ENCODE peak calls at places on chromosomes 11 and 22, in six cellular contexts. T is K562, X is mammary epithelial cell, I is GM23338, Z is fibroblast of lung, D is PC-3. B is an unnamed sample.

GRCh38 chr11:77842451-77843121 is 21.6 kb downstream of the AAMDC start:
- DNase-seq in T (no peak), X (no peak), I (no peak), Z (no peak), D (peak; percentile 43), B (no peak)

GRCh38 chr11:43687120-43687791 is 6.7 kb downstream of the HSD17B12 start:
- DNase-seq in T (no peak), X (peak; percentile 47), I (peak; percentile 47), Z (peak; percentile 80), D (peak; percentile 23), B (no peak)

GRCh38 chr11:111633248-111633647 is 31.0 kb downstream of the SIK2 start:
- DNase-seq in T (no peak), X (no peak), I (no peak), Z (no peak), D (no peak), B (peak; percentile 8)

GRCh38 chr11:7513210-7514098 is at the start of gene PPFIBP2:
- DNase-seq in T (peak; percentile 72), X (peak; percentile 64), I (peak; percentile 89), Z (peak; percentile 61), D (peak; percentile 64), B (peak; percentile 92)

GRCh38 chr11:59141191-59141590 is 1.5 kb upstream of the FAM111A start:
- DNase-seq in T (no peak), X (no peak), I (no peak), Z (no peak), D (no peak), B (no peak)

GRCh38 chr22:45248832-45249561 is 8.3 kb upstream of the KIAA0930 start:
- DNase-seq in T (no peak), X (no peak), I (no peak), Z (no peak), D (no peak), B (no peak)

GRCh38 chr11:14819596-14819995 is 72.4 kb downstream of the CYP2R1 start:
- DNase-seq in T (no peak), X (peak; percentile 41), I (no peak), Z (no peak), D (no peak), B (no peak)

GRCh38 chr11:72676874-72677341 is 2.7 kb upstream of the PDE2A start:
- DNase-seq in T (peak; percentile 73), X (peak; percentile 32), I (peak; percentile 94), Z (peak; percentile 26), D (peak; percentile 46), B (peak; percentile 86)

GRCh38 chr22:36384766-36385400 is 2.9 kb downstream of the MYH9 start:
- DNase-seq in T (no peak), X (no peak), I (peak; percentile 75), Z (peak; percentile 60), D (no peak), B (no peak)

GRCh38 chr22:29330291-29330690 is 14.8 kb upstream of the RASL10A start:
- DNase-seq in T (no peak), X (no peak), I (no peak), Z (no peak), D (no peak), B (no peak)

GRCh38 chr11:46342237-46342636 is 5.0 kb upstream of the DGKZ start:
- DNase-seq in T (no peak), X (no peak), I (peak; percentile 69), Z (peak; percentile 36), D (no peak), B (peak; percentile 56)

GRCh38 chr22:42074153-42074750 is at the start of gene PHETA2:
- DNase-seq in T (no peak), X (no peak), I (peak; percentile 68), Z (peak; percentile 45), D (no peak), B (peak; percentile 52)

GRCh38 chr11:106917973-106918372 is 100.3 kb downstream of the GUCY1A2 start:
- DNase-seq in T (peak; percentile 11), X (no peak), I (peak; percentile 57), Z (peak; percentile 2), D (peak; percentile 65), B (no peak)

GRCh38 chr11:45333506-45333971 is 47.4 kb upstream of the SYT13 start:
- DNase-seq in T (peak; percentile 25), X (no peak), I (peak; percentile 76), Z (peak; percentile 85), D (peak; percentile 44), B (peak; percentile 47)

GRCh38 chr11:46356911-46357482 is 9.7 kb downstream of the DGKZ start:
- DNase-seq in T (no peak), X (peak; percentile 82), I (no peak), Z (peak; percentile 72), D (no peak), B (peak; percentile 55)

GRCh38 chr11:20112291-20113146 is 47.8 kb downstream of the DBX1 start:
- DNase-seq in T (peak; percentile 87), X (peak; percentile 95), I (no peak), Z (peak; percentile 95), D (peak; percentile 83), B (peak; percentile 87)

GRCh38 chr11:15816996-15817395 is 539.4 kb downstream of the SOX6 start:
- DNase-seq in T (no peak), X (no peak), I (no peak), Z (no peak), D (no peak), B (no peak)

GRCh38 chr11:18192988-18193387 is 20.4 kb downstream of the MRGPRX4 start:
- DNase-seq in T (no peak), X (peak; percentile 27), I (peak; percentile 81), Z (no peak), D (peak; percentile 7), B (no peak)

GRCh38 chr11:33674035-33674814 is 26.4 kb downstream of the C11orf91 start:
- DNase-seq in T (no peak), X (no peak), I (no peak), Z (no peak), D (no peak), B (no peak)
- TF ChIP-seq CTCF in T (no peak), X (no peak), I (no peak), Z (no peak), D (no peak), B (no peak)

GRCh38 chr11:27611946-27612455 is 88.3 kb downstream of the BDNF start:
- DNase-seq in T (no peak), X (no peak), I (no peak), Z (no peak), D (no peak), B (no peak)
- H3K4me2 ChIP-seq in T (no peak overlapping the region), X (no peak overlapping the region), I (no peak overlapping the region), Z (no peak overlapping the region), D (no peak overlapping the region), B (no peak overlapping the region)

GRCh38 chr11:1458340-1459218 is 28.0 kb downstream of the MOB2 start:
- DNase-seq in T (peak; percentile 72), X (no peak), I (peak; percentile 44), Z (peak; percentile 80), D (peak; percentile 4), B (peak; percentile 75)
- TF ChIP-seq CTCF in T (peak; percentile 15), X (no peak), I (peak; percentile 41), Z (peak; percentile 36), D (peak; percentile 55), B (no peak)

GRCh38 chr11:110294509-110294908 is 1.9 kb downstream of the RDX start:
- DNase-seq in T (no peak), X (no peak), I (no peak), Z (no peak), D (no peak), B (no peak)

GRCh38 chr11:110287537-110287936 is 8.9 kb downstream of the RDX start:
- DNase-seq in T (no peak), X (no peak), I (no peak), Z (no peak), D (no peak), B (no peak)

GRCh38 chr11:110289472-110289871 is 6.9 kb downstream of the RDX start:
- DNase-seq in T (no peak), X (no peak), I (no peak), Z (no peak), D (no peak), B (no peak)

GRCh38 chr11:110286298-110287040 is 9.9 kb downstream of the RDX start:
- DNase-seq in T (no peak), X (no peak), I (no peak), Z (no peak), D (no peak), B (no peak)

DNA sequence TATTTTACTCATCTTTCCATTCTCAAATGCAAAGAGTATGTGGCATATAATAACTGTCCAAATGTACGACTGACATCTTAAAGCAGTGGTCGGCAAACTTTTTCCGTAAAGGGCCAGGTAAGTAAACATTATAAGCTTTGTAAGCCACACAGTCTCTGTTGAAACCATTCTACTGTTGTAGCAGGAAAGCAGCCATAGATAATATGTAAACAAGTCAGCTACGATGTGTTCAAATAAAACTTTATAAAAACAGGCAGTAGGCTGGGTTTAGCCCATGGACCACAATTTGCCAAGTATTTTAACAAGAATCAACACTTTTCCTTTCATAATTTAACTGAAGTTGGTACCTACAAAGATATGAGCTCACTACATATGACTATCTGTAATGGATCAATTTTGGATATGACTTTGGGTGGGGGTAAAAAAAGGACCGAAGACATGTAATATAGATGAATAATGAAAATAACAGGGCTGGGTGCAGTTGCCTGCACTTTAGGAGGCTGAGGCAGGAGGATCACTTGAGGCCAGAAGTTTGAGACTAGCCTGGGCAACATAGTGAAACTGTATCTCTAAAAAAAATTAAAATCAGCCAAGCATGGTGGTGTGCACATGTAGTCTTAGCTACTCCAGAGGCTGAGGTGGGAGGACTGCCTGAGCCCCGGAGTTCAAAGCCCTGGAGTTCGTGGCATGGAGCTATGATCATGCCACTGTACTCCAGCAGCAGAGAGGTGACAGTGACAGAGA is 5.7 kb downstream of the RDX start:
- DNase-seq in T (no peak), X (no peak), I (no peak), Z (no peak), D (no peak), B (no peak)
- H3K4me2 ChIP-seq in T (no peak overlapping the region), X (no peak overlapping the region), I (no peak overlapping the region), Z (no peak overlapping the region), D (no peak overlapping the region), B (no peak overlapping the region)

GRCh38 chr22:37549704-37550059 is 10.6 kb upstream of the CDC42EP1 start:
- DNase-seq in T (no peak), X (no peak), I (no peak), Z (peak; percentile 54), D (no peak), B (peak; percentile 64)
- TF ChIP-seq CTCF in T (peak; percentile 3), X (no peak), I (peak; percentile 25), Z (peak; percentile 41), D (peak; percentile 16), B (no peak)

GRCh38 chr22:38870791-38871359 is 1.1 kb downstream of the CBX6 start:
- DNase-seq in T (no peak), X (no peak), I (no peak), Z (no peak), D (no peak), B (no peak)
- H3K4me2 ChIP-seq in T (peak overlapping the region; percentile 79), X (peak overlapping the region; percentile 100), I (peak overlapping the region; percentile 92), Z (peak overlapping the region; percentile 92), D (peak overlapping the region; percentile 80), B (peak overlapping the region; percentile 90)

GRCh38 chr22:38304526-38304925 is 12.7 kb downstream of the CSNK1E start:
- DNase-seq in T (no peak), X (no peak), I (no peak), Z (no peak), D (no peak), B (no peak)

GRCh38 chr22:38303974-38304373 is 13.3 kb downstream of the CSNK1E start:
- DNase-seq in T (no peak), X (no peak), I (no peak), Z (no peak), D (no peak), B (no peak)

GRCh38 chr22:38308791-38309498 is 8.3 kb downstream of the CSNK1E start:
- DNase-seq in T (no peak), X (no peak), I (no peak), Z (no peak), D (no peak), B (peak; percentile 5)

GRCh38 chr22:38302906-38303305 is 14.3 kb downstream of the CSNK1E start:
- DNase-seq in T (no peak), X (no peak), I (no peak), Z (no peak), D (no peak), B (no peak)

GRCh38 chr22:38305481-38306448 is 11.5 kb downstream of the CSNK1E start:
- DNase-seq in T (peak; percentile 41), X (peak; percentile 63), I (peak; percentile 84), Z (peak; percentile 57), D (no peak), B (peak; percentile 66)
- TF ChIP-seq CTCF in T (peak; percentile 27), X (no peak), I (peak; percentile 58), Z (no peak), D (no peak), B (no peak)

B was measured in hepatocyte.